ENCODE peak calls at places on chromosomes 4 and X, in five cellular contexts. One of them, this sample, is unnamed.

GRCh38 chr4:169311643-169312365 is 41.0 kb upstream of the SH3RF1 start:
- DNase-seq in heart left ventricle: peak
- DNase-seq in AG10803: peak
- DNase-seq in AG04450: no peak
- DNase-seq in GM13976: peak
- DNase-seq in this sample: no peak

GRCh38 chrX:151151668-151152267 is 24.6 kb upstream of the GPR50 start:
- DNase-seq in heart left ventricle: peak
- DNase-seq in AG10803: peak
- DNase-seq in AG04450: no peak
- DNase-seq in GM13976: peak
- DNase-seq in this sample: peak

GRCh38 chr4:169795585-169795984 is 37.8 kb upstream of the HPF1 start:
- DNase-seq in heart left ventricle: no peak
- DNase-seq in AG10803: peak
- DNase-seq in AG04450: no peak
- DNase-seq in GM13976: no peak
- DNase-seq in this sample: no peak

GRCh38 chrX:130028196-130028595 is 45.8 kb downstream of the BCORL1 start:
- DNase-seq in heart left ventricle: peak
- DNase-seq in AG10803: peak
- DNase-seq in AG04450: peak
- DNase-seq in GM13976: peak
- DNase-seq in this sample: peak

GRCh38 chr4:133565379-133565778 is 416.3 kb downstream of the PCDH10 start:
- DNase-seq in heart left ventricle: no peak
- DNase-seq in AG10803: no peak
- DNase-seq in AG04450: no peak
- DNase-seq in GM13976: no peak
- DNase-seq in this sample: peak

GRCh38 chrX:71533850-71534515 is 1.1 kb downstream of the OGT start:
- DNase-seq in heart left ventricle: peak
- DNase-seq in AG10803: peak
- DNase-seq in AG04450: no peak
- DNase-seq in GM13976: no peak
- DNase-seq in this sample: no peak

GRCh38 chr4:152485726-152486276 is 50.1 kb downstream of the FBXW7 start:
- DNase-seq in heart left ventricle: no peak
- DNase-seq in AG10803: peak
- DNase-seq in AG04450: peak
- DNase-seq in GM13976: no peak
- DNase-seq in this sample: no peak

GRCh38 chr4:114132830-114133229 is 153.4 kb upstream of the ARSJ start:
- DNase-seq in heart left ventricle: no peak
- DNase-seq in AG10803: no peak
- DNase-seq in AG04450: no peak
- DNase-seq in GM13976: no peak
- DNase-seq in this sample: no peak

GRCh38 chr4:143411527-143412480 is 75.1 kb downstream of the GAB1 start:
- DNase-seq in heart left ventricle: no peak
- DNase-seq in AG10803: peak
- DNase-seq in AG04450: no peak
- DNase-seq in GM13976: no peak
- DNase-seq in this sample: no peak

GRCh38 chrX:147228153-147228552 is 413.6 kb upstream of the CXorf51A start:
- DNase-seq in heart left ventricle: no peak
- DNase-seq in AG10803: no peak
- DNase-seq in AG04450: no peak
- DNase-seq in GM13976: no peak
- DNase-seq in this sample: no peak

GRCh38 chr4:186651624-186652023 is 72.0 kb downstream of the FAT1 start:
- DNase-seq in heart left ventricle: peak
- DNase-seq in AG10803: no peak
- DNase-seq in AG04450: no peak
- DNase-seq in GM13976: no peak
- DNase-seq in this sample: no peak

GRCh38 chrX:42530027-42530426 is 247.9 kb downstream of the PPP1R2C start:
- DNase-seq in heart left ventricle: no peak
- DNase-seq in AG10803: peak
- DNase-seq in AG04450: no peak
- DNase-seq in GM13976: no peak
- DNase-seq in this sample: peak

GRCh38 chrX:126170715-126171114 is 4.6 kb upstream of the DCAF12L2 start:
- DNase-seq in heart left ventricle: no peak
- DNase-seq in AG10803: no peak
- DNase-seq in AG04450: no peak
- DNase-seq in GM13976: no peak
- DNase-seq in this sample: no peak

GRCh38 chrX:40945366-40945713 is 139.9 kb upstream of the USP9X start:
- DNase-seq in heart left ventricle: no peak
- DNase-seq in AG10803: peak
- DNase-seq in AG04450: no peak
- DNase-seq in GM13976: peak
- DNase-seq in this sample: no peak

GRCh38 chr4:40210776-40211175 is 13.9 kb downstream of the RHOH start:
- DNase-seq in heart left ventricle: no peak
- DNase-seq in AG10803: no peak
- DNase-seq in AG04450: no peak
- DNase-seq in GM13976: no peak
- DNase-seq in this sample: no peak

GRCh38 chrX:151970661-151971060 is 3.8 kb downstream of the GABRE start:
- DNase-seq in heart left ventricle: peak
- DNase-seq in AG10803: peak
- DNase-seq in AG04450: peak
- DNase-seq in GM13976: no peak
- DNase-seq in this sample: peak

GRCh38 chrX:55908685-55909212 is 191.2 kb downstream of the RRAGB start:
- DNase-seq in heart left ventricle: no peak
- DNase-seq in AG10803: peak
- DNase-seq in AG04450: no peak
- DNase-seq in GM13976: peak
- DNase-seq in this sample: no peak

GRCh38 chrX:115988825-115989224 is 181.7 kb upstream of the AGTR2 start:
- DNase-seq in heart left ventricle: no peak
- DNase-seq in AG10803: no peak
- DNase-seq in AG04450: no peak
- DNase-seq in GM13976: no peak
- DNase-seq in this sample: no peak

GRCh38 chr4:94757192-94758140 is at the start of gene BMPR1B:
- DNase-seq in heart left ventricle: no peak
- DNase-seq in AG10803: peak
- DNase-seq in AG04450: peak
- DNase-seq in GM13976: peak
- DNase-seq in this sample: no peak

GRCh38 chr4:27048350-27049100 is 187.9 kb downstream of the STIM2 start:
- DNase-seq in heart left ventricle: no peak
- DNase-seq in AG10803: peak
- DNase-seq in AG04450: no peak
- DNase-seq in GM13976: peak
- DNase-seq in this sample: no peak

GRCh38 chr4:26941951-26942350 is 81.3 kb downstream of the STIM2 start:
- DNase-seq in heart left ventricle: no peak
- DNase-seq in AG10803: no peak
- DNase-seq in AG04450: no peak
- DNase-seq in GM13976: no peak
- DNase-seq in this sample: no peak

GRCh38 chr4:83010522-83011318 is at the start of gene LIN54:
- DNase-seq in heart left ventricle: peak
- DNase-seq in AG10803: peak
- DNase-seq in AG04450: no peak
- DNase-seq in GM13976: peak
- DNase-seq in this sample: no peak

GRCh38 chrX:115582871-115583729 is 22.1 kb downstream of the PLS3 start:
- DNase-seq in heart left ventricle: no peak
- DNase-seq in AG10803: peak
- DNase-seq in AG04450: no peak
- DNase-seq in GM13976: no peak
- DNase-seq in this sample: no peak

GRCh38 chr4:4659871-4660651 is 118.2 kb upstream of the STX18 start:
- DNase-seq in heart left ventricle: no peak
- DNase-seq in AG10803: peak
- DNase-seq in AG04450: peak
- DNase-seq in GM13976: no peak
- DNase-seq in this sample: peak

GRCh38 chr4:75495489-75495888 is 18.7 kb downstream of the RCHY1 start:
- DNase-seq in heart left ventricle: no peak
- DNase-seq in AG10803: no peak
- DNase-seq in AG04450: no peak
- DNase-seq in GM13976: no peak
- DNase-seq in this sample: no peak

GRCh38 chrX:71492086-71493065 is 40.5 kb upstream of the OGT start:
- DNase-seq in heart left ventricle: no peak
- DNase-seq in AG10803: peak
- DNase-seq in AG04450: no peak
- DNase-seq in GM13976: peak
- DNase-seq in this sample: no peak

GRCh38 chr4:6944311-6945051 is 34.9 kb downstream of the TBC1D14 start:
- DNase-seq in heart left ventricle: no peak
- DNase-seq in AG10803: no peak
- DNase-seq in AG04450: no peak
- DNase-seq in GM13976: no peak
- DNase-seq in this sample: no peak

GRCh38 chr4:40511017-40511614 is 118.5 kb downstream of the RBM47 start:
- DNase-seq in heart left ventricle: no peak
- DNase-seq in AG10803: no peak
- DNase-seq in AG04450: no peak
- DNase-seq in GM13976: no peak
- DNase-seq in this sample: no peak

GRCh38 chrX:19646298-19646697 is 131.0 kb upstream of the MAP3K15 start:
- DNase-seq in heart left ventricle: no peak
- DNase-seq in AG10803: no peak
- DNase-seq in AG04450: no peak
- DNase-seq in GM13976: no peak
- DNase-seq in this sample: no peak

GRCh38 chrX:40166582-40166981 is 68.8 kb upstream of the BCOR start:
- DNase-seq in heart left ventricle: no peak
- DNase-seq in AG10803: peak
- DNase-seq in AG04450: no peak
- DNase-seq in GM13976: no peak
- DNase-seq in this sample: no peak

GRCh38 chr4:106691749-106692148 is 323.2 kb upstream of the GIMD1 start:
- DNase-seq in heart left ventricle: no peak
- DNase-seq in AG10803: no peak
- DNase-seq in AG04450: no peak
- DNase-seq in GM13976: no peak
- DNase-seq in this sample: no peak

GRCh38 chr4:22903913-22904312 is 211.2 kb downstream of the GBA3 start:
- DNase-seq in heart left ventricle: no peak
- DNase-seq in AG10803: no peak
- DNase-seq in AG04450: no peak
- DNase-seq in GM13976: no peak
- DNase-seq in this sample: no peak

GRCh38 chrX:150736478-150736877 is 43.3 kb downstream of the MTMR1 start:
- DNase-seq in heart left ventricle: no peak
- DNase-seq in AG10803: no peak
- DNase-seq in AG04450: no peak
- DNase-seq in GM13976: no peak
- DNase-seq in this sample: no peak

GRCh38 chr4:4594531-4594930 is 52.7 kb upstream of the STX18 start:
- DNase-seq in heart left ventricle: no peak
- DNase-seq in AG10803: peak
- DNase-seq in AG04450: no peak
- DNase-seq in GM13976: no peak
- DNase-seq in this sample: no peak

GRCh38 chr4:94741304-94741703 is 16.5 kb upstream of the BMPR1B start:
- DNase-seq in heart left ventricle: no peak
- DNase-seq in AG10803: no peak
- DNase-seq in AG04450: peak
- DNase-seq in GM13976: no peak
- DNase-seq in this sample: no peak

GRCh38 chrX:68710870-68711576 is 63.6 kb downstream of the STARD8 start:
- DNase-seq in heart left ventricle: no peak
- DNase-seq in AG10803: peak
- DNase-seq in AG04450: no peak
- DNase-seq in GM13976: peak
- DNase-seq in this sample: peak

GRCh38 chr4:79576480-79576803 is 168.4 kb upstream of the GK2 start:
- DNase-seq in heart left ventricle: no peak
- DNase-seq in AG10803: peak
- DNase-seq in AG04450: no peak
- DNase-seq in GM13976: peak
- DNase-seq in this sample: no peak

DNA sequence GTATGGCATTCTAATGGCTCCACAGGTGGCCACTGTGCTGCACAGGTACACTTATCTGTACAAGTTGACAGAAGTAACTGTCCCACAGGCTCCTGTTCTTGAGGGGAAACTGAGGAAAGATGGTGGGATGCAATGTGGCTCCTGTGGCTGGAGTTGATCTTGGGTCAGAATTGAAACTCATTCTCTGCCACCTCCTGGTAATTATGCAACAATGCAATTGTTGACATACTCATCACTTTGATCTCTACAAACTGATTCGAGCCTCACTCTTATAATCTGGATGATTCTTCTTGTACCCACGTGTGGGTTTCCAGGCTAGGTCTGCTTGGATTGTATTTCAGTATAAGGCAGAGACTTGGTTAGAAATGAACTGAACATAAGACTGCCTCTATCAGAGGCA is 148.8 kb downstream of the CCNG2 start:
- DNase-seq in heart left ventricle: no peak
- DNase-seq in AG10803: no peak
- DNase-seq in AG04450: no peak
- DNase-seq in GM13976: no peak
- DNase-seq in this sample: no peak
- TF ChIP-seq CTCF in heart left ventricle: no peak
- TF ChIP-seq CTCF in AG10803: no peak
- TF ChIP-seq CTCF in AG04450: no peak
- TF ChIP-seq CTCF in GM13976: no peak
- TF ChIP-seq CTCF in this sample: no peak

DNA sequence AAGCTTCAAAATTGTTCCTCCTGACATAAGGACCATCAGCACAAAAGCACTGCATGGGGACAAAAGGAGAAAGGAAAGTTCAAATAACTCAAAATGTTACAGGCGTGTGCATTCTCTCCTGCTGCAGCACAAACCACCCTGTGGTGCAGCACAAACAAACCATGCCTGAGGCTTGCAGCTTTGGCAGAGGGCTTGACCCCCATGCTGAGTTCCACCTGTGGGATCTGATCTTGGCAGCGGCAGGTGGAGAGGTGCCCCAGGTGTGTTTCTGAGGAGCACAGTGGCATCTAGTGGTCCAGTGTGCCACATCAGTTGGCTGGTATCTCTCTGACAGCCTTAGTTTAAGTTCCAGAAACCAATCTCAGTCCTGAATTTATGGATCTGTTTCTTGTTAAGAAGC is 164.6 kb downstream of the SOWAHB start:
- DNase-seq in heart left ventricle: no peak
- DNase-seq in AG10803: no peak
- DNase-seq in AG04450: no peak
- DNase-seq in GM13976: no peak
- DNase-seq in this sample: no peak
- TF ChIP-seq CTCF in heart left ventricle: no peak
- TF ChIP-seq CTCF in AG10803: no peak
- TF ChIP-seq CTCF in AG04450: peak
- TF ChIP-seq CTCF in GM13976: peak
- TF ChIP-seq CTCF in this sample: no peak

GRCh38 chr4:176123710-176124407 is 58.2 kb downstream of the WDR17 start:
- DNase-seq in heart left ventricle: peak
- DNase-seq in AG10803: peak
- DNase-seq in AG04450: no peak
- DNase-seq in GM13976: peak
- DNase-seq in this sample: no peak
- TF ChIP-seq CTCF in heart left ventricle: peak
- TF ChIP-seq CTCF in AG10803: peak
- TF ChIP-seq CTCF in AG04450: peak
- TF ChIP-seq CTCF in GM13976: peak
- TF ChIP-seq CTCF in this sample: peak

GRCh38 chr4:183659029-183659870 is at the start of the genes RWDD4 and TRAPPC11:
- DNase-seq in heart left ventricle: peak
- DNase-seq in AG10803: peak
- DNase-seq in AG04450: peak
- DNase-seq in GM13976: peak
- DNase-seq in this sample: peak
- TF ChIP-seq CTCF in heart left ventricle: no peak
- TF ChIP-seq CTCF in AG10803: no peak
- TF ChIP-seq CTCF in AG04450: peak
- TF ChIP-seq CTCF in GM13976: no peak
- TF ChIP-seq CTCF in this sample: no peak